ENCODE peak calls at places on chromosomes 4 and X, in six cellular contexts. T, V, L, F, R and X are unnamed samples.
A peak's percentile ranks its signal among the peaks of the same experiment; 100 is the strongest.

GRCh38 chr4:27387706-27388105 is 527.1 kb downstream of the STIM2 start:
- DNase-seq in T (no peak), V (no peak), L (no peak), F (no peak), R (no peak), X (no peak)

GRCh38 chr4:78721739-78722138 is 54.4 kb upstream of the BMP2K start:
- DNase-seq in T (no peak), V (no peak), L (no peak), F (no peak), R (no peak), X (no peak)

GRCh38 chrX:46436744-46437143 is 108.5 kb downstream of the ZNF674 start:
- DNase-seq in T (no peak), V (no peak), L (no peak), F (no peak), R (no peak), X (no peak)

GRCh38 chr4:38803833-38804653 is 548 bp downstream of the TLR1 start:
- DNase-seq in T (no peak), V (no peak), L (no peak), F (no peak), R (no peak), X (no peak)

GRCh38 chr4:140042634-140043033 is 111.3 kb downstream of the MAML3 start:
- DNase-seq in T (no peak), V (no peak), L (no peak), F (no peak), R (no peak), X (no peak)

GRCh38 chr4:184384056-184384809 is 90.1 kb downstream of the IRF2 start:
- DNase-seq in T (peak; percentile 67), V (peak; percentile 99), L (no peak), F (no peak), R (peak; percentile 74), X (peak; percentile 68)

GRCh38 chr4:7124643-7125442 is 57.0 kb upstream of the GRPEL1 start:
- DNase-seq in T (peak; percentile 89), V (peak; percentile 96), L (no peak), F (no peak), R (peak; percentile 69), X (peak; percentile 64)

GRCh38 chr4:6938237-6938636 is 28.6 kb downstream of the TBC1D14 start:
- DNase-seq in T (no peak), V (no peak), L (no peak), F (no peak), R (peak; percentile 56), X (peak; percentile 23)

GRCh38 chr4:67727124-67727850 is 26.3 kb upstream of the UBA6 start:
- DNase-seq in T (peak; percentile 87), V (peak; percentile 93), L (no peak), F (no peak), R (peak; percentile 85), X (peak; percentile 42)

GRCh38 chr4:183241322-183241640 is 78.8 kb downstream of the CLDN22 start:
- DNase-seq in T (peak; percentile 51), V (peak; percentile 94), L (peak; percentile 69), F (no peak), R (peak; percentile 12), X (peak; percentile 62)

GRCh38 chr4:70895405-70895804 is 6.8 kb upstream of the MOB1B start:
- DNase-seq in T (peak; percentile 69), V (no peak), L (no peak), F (no peak), R (peak; percentile 18), X (no peak)

GRCh38 chr4:67886281-67886680 is 2.5 kb upstream of the TMPRSS11D start:
- DNase-seq in T (peak; percentile 24), V (peak; percentile 71), L (no peak), F (no peak), R (peak; percentile 76), X (peak; percentile 1)

GRCh38 chrX:123749643-123750042 is 16.8 kb upstream of the THOC2 start:
- DNase-seq in T (no peak), V (peak; percentile 36), L (no peak), F (no peak), R (no peak), X (no peak)

GRCh38 chr4:16764622-16765021 is 133.8 kb downstream of the LDB2 start:
- DNase-seq in T (no peak), V (peak; percentile 38), L (no peak), F (no peak), R (no peak), X (no peak)

GRCh38 chrX:108699368-108699767 is 37.0 kb downstream of the IRS4 start:
- DNase-seq in T (peak; percentile 18), V (peak; percentile 15), L (no peak), F (no peak), R (peak; percentile 16), X (peak; percentile 5)

GRCh38 chrX:72128881-72129280 is 2.8 kb downstream of the RTL5 start:
- DNase-seq in T (no peak), V (peak; percentile 7), L (no peak), F (no peak), R (no peak), X (no peak)

GRCh38 chr4:91502365-91502764 is 801.4 kb upstream of the GRID2 start:
- DNase-seq in T (no peak), V (no peak), L (no peak), F (no peak), R (peak; percentile 30), X (peak; percentile 13)

GRCh38 chr4:37803348-37803973 is 23.0 kb upstream of the PGM2 start:
- DNase-seq in T (peak; percentile 46), V (peak; percentile 67), L (no peak), F (no peak), R (peak; percentile 71), X (peak; percentile 56)

GRCh38 chrX:46485897-46486296 is 59.3 kb downstream of the ZNF674 start:
- DNase-seq in T (no peak), V (no peak), L (no peak), F (peak; percentile 15), R (peak; percentile 1), X (no peak)

GRCh38 chr4:98505991-98506390 is 152.4 kb downstream of the TSPAN5 start:
- DNase-seq in T (no peak), V (no peak), L (no peak), F (no peak), R (no peak), X (no peak)

GRCh38 chrX:17291998-17292658 is 82.9 kb upstream of the NHS start:
- DNase-seq in T (no peak), V (peak; percentile 1), L (no peak), F (no peak), R (no peak), X (no peak)

GRCh38 chr4:143382539-143382938 is 45.9 kb downstream of the GAB1 start:
- DNase-seq in T (no peak), V (peak; percentile 68), L (no peak), F (no peak), R (peak; percentile 32), X (no peak)

GRCh38 chrX:9114245-9114644 is 80.3 kb upstream of the FAM9B start:
- DNase-seq in T (no peak), V (no peak), L (no peak), F (no peak), R (no peak), X (no peak)

GRCh38 chr4:158162637-158163036 is 10.2 kb downstream of the GASK1B start:
- DNase-seq in T (no peak), V (no peak), L (no peak), F (no peak), R (no peak), X (peak; percentile 62)

GRCh38 chrX:18426004-18426320 is 554 bp downstream of the CDKL5 start:
- DNase-seq in T (no peak), V (no peak), L (no peak), F (no peak), R (no peak), X (no peak)

GRCh38 chr4:23504094-23504493 is 385.8 kb downstream of the PPARGC1A start:
- DNase-seq in T (no peak), V (no peak), L (no peak), F (no peak), R (no peak), X (no peak)

GRCh38 chr4:147755567-147756295 is 23.8 kb downstream of the ARHGAP10 start:
- DNase-seq in T (no peak), V (peak; percentile 55), L (no peak), F (no peak), R (no peak), X (no peak)

GRCh38 chr4:173195132-173195531 is 26.5 kb downstream of the GALNT7 start:
- DNase-seq in T (no peak), V (no peak), L (no peak), F (no peak), R (no peak), X (no peak)

GRCh38 chrX:107849747-107850478 is 24.2 kb downstream of the MID2 start:
- DNase-seq in T (no peak), V (peak; percentile 20), L (no peak), F (no peak), R (peak; percentile 15), X (no peak)

GRCh38 chrX:105646592-105647372 is 175.6 kb upstream of the NRK start:
- DNase-seq in T (no peak), V (no peak), L (no peak), F (no peak), R (no peak), X (no peak)

GRCh38 chrX:129649268-129650182 is 5.2 kb downstream of the APLN start:
- DNase-seq in T (no peak), V (no peak), L (no peak), F (no peak), R (peak; percentile 73), X (peak; percentile 45)